ENCODE peak calls at places on chromosomes 5 and 9, in five cellular contexts. W, M, U, X and E are unnamed samples.

GRCh38 chr5:437281-437771 is 5.7 kb upstream of the EXOC3 start:
- DNase-seq in M (no peak), W (no peak), X (no peak), U (no peak), E (no peak)

GRCh38 chr9:127397722-127398647 is 1.0 kb downstream of the SLC2A8 start:
- DNase-seq in W (peak), M (no peak), X (peak), U (peak), E (peak)

GRCh38 chr5:173056783-173057061 is 570 bp downstream of the CREBRF start:
- DNase-seq in W (peak), U (no peak), X (no peak), M (no peak), E (no peak)

GRCh38 chr9:83473488-83473971 is 64.7 kb downstream of the FRMD3 start:
- DNase-seq in U (no peak), X (no peak), M (peak), W (no peak), E (no peak)

GRCh38 chr9:122827759-122828090 is 663 bp downstream of the PDCL start:
- DNase-seq in X (peak), W (peak), U (no peak), M (no peak), E (peak)

GRCh38 chr9:125906144-125906543 is 159.0 kb downstream of the PBX3 start:
- DNase-seq in W (no peak), X (no peak), U (no peak), M (no peak), E (peak)

GRCh38 chr5:125189451-125190051 is 443.1 kb upstream of the ZNF608 start:
- DNase-seq in M (no peak), W (no peak), X (no peak), U (no peak), E (peak)

GRCh38 chr5:164433471-164433870 is 928.1 kb downstream of the MAT2B start:
- DNase-seq in U (no peak), W (no peak), M (no peak), X (no peak), E (peak)

GRCh38 chr9:120998111-120998510 is 52.0 kb downstream of the C5 start:
- DNase-seq in M (no peak), U (peak), X (no peak), W (no peak), E (no peak)

GRCh38 chr9:71704806-71705205 is 63.5 kb downstream of the CEMIP2 start:
- DNase-seq in M (no peak), W (no peak), X (no peak), U (no peak), E (peak)

GRCh38 chr5:161286066-161286655 is 260.4 kb downstream of the GABRB2 start:
- DNase-seq in W (no peak), X (no peak), M (no peak), U (no peak), E (no peak)

GRCh38 chr5:82749453-82749852 is 327.7 kb downstream of the TMEM167A start:
- DNase-seq in X (no peak), W (no peak), M (no peak), U (no peak), E (no peak)

GRCh38 chr9:89470239-89470638 is 27.7 kb downstream of the SEMA4D start:
- DNase-seq in X (no peak), U (no peak), W (no peak), M (no peak), E (peak)

GRCh38 chr9:85118990-85119755 is 449.6 kb downstream of the NTRK2 start:
- DNase-seq in X (no peak), M (no peak), U (no peak), W (no peak), E (no peak)

GRCh38 chr9:70530716-70531115 is 116.3 kb upstream of the KLF9 start:
- DNase-seq in W (no peak), U (no peak), M (no peak), X (no peak), E (no peak)

GRCh38 chr9:6842584-6842947 is 84.8 kb downstream of the KDM4C start:
- DNase-seq in W (no peak), U (no peak), M (no peak), X (no peak), E (peak)

GRCh38 chr9:9389904-9390303 is 1222.9 kb downstream of the PTPRD start:
- DNase-seq in W (no peak), U (no peak), M (no peak), X (no peak), E (no peak)

GRCh38 chr5:160379485-160379884 is 9.1 kb upstream of the C1QTNF2 start:
- DNase-seq in M (no peak), W (no peak), U (no peak), X (no peak), E (no peak)

GRCh38 chr5:107570805-107571531 is 99.8 kb downstream of the EFNA5 start:
- DNase-seq in W (peak), U (peak), X (no peak), M (peak), E (no peak)

GRCh38 chr9:11319477-11320060 is 706.8 kb upstream of the PTPRD start:
- DNase-seq in U (no peak), W (no peak), X (peak), M (no peak), E (no peak)

GRCh38 chr9:20728493-20729220 is 44.6 kb downstream of the FOCAD start:
- DNase-seq in U (no peak), W (no peak), X (no peak), M (no peak), E (peak)

GRCh38 chr9:127540664-127541041 is 71.4 kb upstream of the STXBP1 start:
- DNase-seq in X (no peak), U (no peak), M (no peak), W (no peak), E (no peak)

GRCh38 chr9:3200331-3200774 is 325.4 kb downstream of the RFX3 start:
- DNase-seq in X (no peak), U (no peak), M (no peak), W (no peak), E (peak)

GRCh38 chr5:115543931-115544370 is 624 bp downstream of the FEM1C start:
- DNase-seq in U (peak), W (no peak), M (no peak), X (peak), E (peak)

GRCh38 chr9:86503926-86504325 is 149.7 kb upstream of the TUT7 start:
- DNase-seq in W (no peak), M (no peak), U (no peak), X (no peak), E (no peak)

GRCh38 chr5:122523776-122524175 is 211.7 kb downstream of the SNCAIP start:
- DNase-seq in U (no peak), M (no peak), W (no peak), X (no peak), E (no peak)

GRCh38 chr9:111903996-111904395 is 7.4 kb downstream of the UGCG start:
- DNase-seq in M (no peak), U (no peak), W (no peak), X (no peak), E (no peak)

GRCh38 chr9:121947683-121948300 is 145.3 kb downstream of the TTLL11 start:
- DNase-seq in W (no peak), M (no peak), U (no peak), X (no peak), E (no peak)

GRCh38 chr5:137630216-137630971 is 105.5 kb downstream of the KLHL3 start:
- DNase-seq in U (no peak), M (no peak), X (no peak), W (no peak), E (no peak)

GRCh38 chr5:137624786-137625349 is 111.0 kb downstream of the KLHL3 start:
- DNase-seq in W (no peak), U (no peak), X (no peak), M (no peak), E (no peak)

GRCh38 chr5:137629646-137630045 is 106.2 kb downstream of the KLHL3 start:
- DNase-seq in U (peak), X (peak), M (peak), W (peak), E (peak)

GRCh38 chr5:137627730-137628129 is 108.2 kb downstream of the KLHL3 start:
- DNase-seq in X (no peak), M (no peak), U (no peak), W (no peak), E (no peak)

GRCh38 chr5:137627293-137627692 is 108.6 kb downstream of the KLHL3 start:
- DNase-seq in X (no peak), W (no peak), M (no peak), U (no peak), E (no peak)
- TF ChIP-seq SMC3 in X (no peak), W (no peak), M (no peak), U (no peak), E (no peak)

GRCh38 chr5:54838843-54839242 is 146.6 kb downstream of the ESM1 start:
- DNase-seq in W (no peak), U (no peak), X (no peak), M (no peak), E (no peak)
- H3K4me3 ChIP-seq in W (no peak), U (no peak), X (no peak), M (no peak), E (no peak)

DNA sequence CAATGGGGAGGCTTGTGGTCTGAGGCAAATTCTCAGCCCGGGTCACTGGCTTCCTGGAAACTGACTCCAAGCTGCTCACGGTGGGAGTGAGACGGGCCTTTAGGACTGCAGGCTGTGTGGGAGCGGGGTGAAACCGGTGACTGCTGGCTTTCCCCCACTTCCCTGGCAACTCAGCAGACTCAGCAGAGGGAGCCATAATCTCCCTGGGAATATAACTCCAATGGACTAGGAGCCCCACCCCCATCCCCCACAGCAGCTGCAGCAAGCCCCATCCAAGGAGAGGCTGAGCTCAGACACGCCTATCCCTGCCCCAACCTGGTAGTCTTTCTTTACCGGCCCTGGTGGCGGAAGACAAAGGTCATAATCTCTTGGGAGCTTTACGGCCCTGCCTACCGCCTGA is 465.9 kb downstream of the CAAP1 start:
- DNase-seq in X (no peak), U (no peak), M (no peak), W (no peak), E (no peak)
- TF ChIP-seq SMC3 in X (no peak), U (no peak), M (no peak), W (no peak), E (no peak)

GRCh38 chr5:50725800-50726474 is 59.5 kb downstream of the PARP8 start:
- DNase-seq in M (no peak), X (no peak), W (no peak), U (no peak), E (no peak)

GRCh38 chr5:50726475-50727148 is 60.2 kb downstream of the PARP8 start:
- DNase-seq in U (no peak), X (no peak), M (no peak), W (no peak), E (no peak)

GRCh38 chr5:50727845-50728244 is 61.4 kb downstream of the PARP8 start:
- DNase-seq in W (no peak), M (no peak), X (no peak), U (no peak), E (no peak)

GRCh38 chr5:50724262-50724661 is 57.8 kb downstream of the PARP8 start:
- DNase-seq in M (no peak), X (no peak), U (no peak), W (no peak), E (no peak)

GRCh38 chr5:50727149-50727496 is 60.7 kb downstream of the PARP8 start:
- DNase-seq in X (no peak), M (no peak), W (no peak), U (no peak), E (no peak)
- H3K4me3 ChIP-seq in X (no peak), M (no peak), W (no peak), U (no peak), E (no peak)

GRCh38 chr9:96413312-96414221 is 4.6 kb downstream of the ZNF367 start:
- DNase-seq in X (peak), W (no peak), U (no peak), M (peak), E (no peak)
- TF ChIP-seq SMC3 in X (no peak), W (no peak), U (no peak), M (no peak), E (no peak)

GRCh38 chr5:31640024-31640423 is 1.1 kb downstream of the PDZD2 start:
- DNase-seq in U (no peak), X (no peak), M (no peak), W (no peak), E (no peak)

GRCh38 chr5:31639488-31640011 is 619 bp downstream of the PDZD2 start:
- DNase-seq in X (no peak), M (no peak), W (no peak), U (no peak), E (no peak)

GRCh38 chr5:31637851-31638250 is 1.1 kb upstream of the PDZD2 start:
- DNase-seq in M (no peak), U (no peak), W (no peak), X (no peak), E (no peak)

GRCh38 chr5:31638748-31639418 is at the start of gene PDZD2:
- DNase-seq in W (peak), M (peak), U (peak), X (peak), E (peak)

DNA sequence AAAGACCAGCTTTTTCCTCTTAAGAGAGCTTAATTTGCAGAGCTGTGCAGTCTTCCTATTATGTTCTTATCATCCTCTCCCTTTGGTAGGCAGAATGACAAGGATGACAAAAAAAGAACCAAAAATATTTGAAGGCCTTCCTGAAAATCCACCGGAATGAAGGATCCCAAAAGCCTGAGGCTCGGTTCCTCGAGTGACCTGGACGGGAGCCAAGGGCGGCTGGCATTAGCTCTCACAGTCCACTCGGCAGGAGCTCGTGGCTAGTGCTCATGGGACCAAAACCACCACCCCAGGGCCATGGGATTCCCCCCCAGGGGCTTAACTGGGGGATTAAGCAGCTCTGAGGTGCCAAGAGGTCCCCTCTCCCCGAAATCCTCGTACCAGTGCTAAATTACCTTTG is 645 bp upstream of the PDZD2 start:
- DNase-seq in X (no peak), U (no peak), M (no peak), W (no peak), E (no peak)
- H3K4me3 ChIP-seq in X (peak), U (peak), M (peak), W (peak), E (no peak)

GRCh38 chr9:95457769-95458168 is 59.0 kb downstream of the PTCH1 start:
- DNase-seq in U (no peak), X (no peak), W (no peak), M (no peak), E (peak)
- TF ChIP-seq SMC3 in U (no peak), X (no peak), W (no peak), M (no peak), E (no peak)

DNA sequence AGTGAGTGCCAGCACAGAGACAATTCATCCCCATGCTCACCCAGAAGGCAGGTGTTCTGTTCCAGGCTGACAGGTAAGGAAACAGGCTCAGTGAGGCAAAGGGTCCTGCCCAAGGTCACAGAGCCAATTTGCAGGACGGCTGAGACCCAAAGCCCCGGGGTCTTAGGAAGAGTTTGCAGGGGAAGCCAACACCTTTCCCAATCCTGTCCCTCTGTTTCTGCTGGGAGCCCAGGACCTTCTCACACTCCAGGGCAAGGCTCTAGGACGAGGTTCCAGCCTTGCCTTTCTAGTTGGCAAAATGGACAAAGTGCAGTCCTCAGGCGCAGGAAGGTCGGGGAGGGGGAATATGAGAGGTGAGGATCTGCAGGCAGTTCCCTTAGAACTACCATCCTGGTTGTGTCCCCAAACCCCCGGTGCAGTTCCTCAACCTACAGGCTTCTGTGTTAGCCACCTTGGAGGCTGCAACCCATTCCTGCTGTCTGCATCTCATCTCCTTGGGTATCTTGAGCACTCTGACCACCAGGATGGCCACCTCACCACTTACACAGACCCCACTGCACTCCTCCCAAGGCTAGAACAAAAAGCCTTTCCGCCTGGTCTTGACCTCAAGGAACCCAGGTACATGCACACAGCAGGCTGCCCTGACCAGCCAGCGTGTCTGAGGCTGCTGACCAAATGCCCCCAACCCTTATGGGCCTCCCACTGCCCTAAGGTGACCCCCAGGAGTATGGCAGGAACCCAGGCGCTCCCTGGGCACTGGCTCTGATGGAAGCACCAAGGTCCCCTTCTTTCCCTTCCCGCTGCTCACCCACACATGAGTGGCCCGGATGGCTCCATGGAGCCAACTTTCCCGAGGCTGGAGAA is 1.9 kb upstream of the BRD3 start:
- DNase-seq in M (no peak), X (no peak), U (no peak), W (no peak), E (no peak)
- H3K4me3 ChIP-seq in M (no peak), X (no peak), U (no peak), W (no peak), E (no peak)

GRCh38 chr9:136488247-136489214 is 5.7 kb upstream of the SEC16A start:
- DNase-seq in U (no peak), M (no peak), X (peak), W (peak), E (peak)
- TF ChIP-seq SMC3 in U (peak), M (peak), X (peak), W (peak), E (peak)

GRCh38 chr5:143352691-143353090 is 50.8 kb downstream of the NR3C1 start:
- DNase-seq in U (no peak), W (no peak), X (no peak), M (no peak), E (no peak)

GRCh38 chr5:143355710-143356109 is 47.8 kb downstream of the NR3C1 start:
- DNase-seq in M (no peak), X (peak), W (peak), U (peak), E (peak)

GRCh38 chr5:143350790-143351603 is 52.5 kb downstream of the NR3C1 start:
- DNase-seq in X (no peak), U (no peak), W (peak), M (no peak), E (peak)

GRCh38 chr5:143356855-143357254 is 46.6 kb downstream of the NR3C1 start:
- DNase-seq in U (no peak), X (no peak), W (no peak), M (no peak), E (no peak)

DNA sequence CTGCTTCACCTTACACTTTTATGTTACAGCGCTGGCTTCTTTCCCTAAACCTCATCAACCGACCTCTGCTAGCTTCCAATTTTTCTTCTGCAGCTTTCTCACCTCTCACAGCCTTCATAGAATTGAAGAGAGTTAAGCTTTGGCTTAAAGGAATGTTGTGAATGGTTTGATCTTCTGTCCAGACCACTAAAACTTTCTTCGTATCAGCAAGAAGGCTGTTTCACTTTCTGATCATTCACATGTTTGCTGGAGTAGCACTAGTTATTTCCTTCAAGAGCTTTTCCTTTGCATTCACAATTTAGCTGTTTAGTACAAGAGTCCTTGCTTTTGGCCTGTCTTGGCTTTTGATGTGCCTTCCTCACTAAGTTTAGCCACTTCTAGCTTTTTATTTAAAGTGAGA is 49.5 kb downstream of the NR3C1 start:
- DNase-seq in M (no peak), X (no peak), W (no peak), U (no peak), E (no peak)
- H3K4me3 ChIP-seq in M (peak), X (no peak), W (no peak), U (no peak), E (no peak)